ENCODE peak calls at places on chromosomes 1 and 21, in eight cellular contexts. W is naive B cell; B is choroid plexus epithelial cell; S is EL; G is effector CD4-positive, alpha-beta T cell; C is endothelial cell; X is colonic mucosa; L is NCI-H2029. E is an unnamed sample.
A peak's percentile ranks its signal among the peaks of the same experiment; 100 is the strongest.

GRCh38 chr21:14942801-14943490 is 121.9 kb downstream of the NRIP1 start:
- DNase-seq in W (no peak), B (peak; percentile 89), S (no peak), G (no peak), C (no peak), X (no peak), L (no peak), E (no peak)

GRCh38 chr1:94265011-94265422 is 27.6 kb upstream of the ARHGAP29 start:
- DNase-seq in W (no peak), B (no peak), S (peak; percentile 70), G (no peak), C (no peak), X (no peak), L (no peak), E (no peak)

GRCh38 chr1:168470821-168471473 is 72.8 kb downstream of the XCL2 start:
- DNase-seq in W (no peak), B (peak; percentile 68), S (peak; percentile 94), G (no peak), C (no peak), X (no peak), L (no peak), E (no peak)

GRCh38 chr1:226660410-226661182 is 78.5 kb downstream of the ITPKB start:
- DNase-seq in W (no peak), B (peak; percentile 35), S (no peak), G (no peak), C (peak; percentile 66), X (no peak), L (no peak), E (no peak)

GRCh38 chr21:36974851-36975192 is 8.4 kb upstream of the HLCS start:
- DNase-seq in W (no peak), B (no peak), S (no peak), G (no peak), C (no peak), X (no peak), L (no peak), E (no peak)

GRCh38 chr1:8818325-8818775 is 910 bp upstream of the RERE start:
- DNase-seq in W (no peak), B (peak; percentile 88), S (peak; percentile 75), G (no peak), C (no peak), X (peak; percentile 59), L (peak; percentile 41), E (no peak)

GRCh38 chr1:228873714-228874113 is 138.4 kb downstream of the RHOU start:
- DNase-seq in W (no peak), B (no peak), S (peak; percentile 18), G (no peak), C (no peak), X (peak; percentile 4), L (no peak), E (no peak)

GRCh38 chr21:31905444-31906400 is 32.9 kb downstream of the HUNK start:
- DNase-seq in W (no peak), B (no peak), S (no peak), G (no peak), C (no peak), X (no peak), L (no peak), E (no peak)

GRCh38 chr21:41933259-41934079 is 20.3 kb downstream of the C2CD2 start:
- DNase-seq in W (no peak), B (peak; percentile 77), S (peak; percentile 50), G (no peak), C (no peak), X (no peak), L (no peak), E (no peak)

GRCh38 chr1:24149854-24150227 is 6.9 kb upstream of the IL22RA1 start:
- DNase-seq in W (no peak), B (peak; percentile 51), S (peak; percentile 78), G (no peak), C (no peak), X (peak; percentile 82), L (no peak), E (no peak)

GRCh38 chr1:32920833-32921232 is 19.6 kb upstream of the TMEM54 start:
- DNase-seq in W (no peak), B (no peak), S (peak; percentile 26), G (no peak), C (no peak), X (no peak), L (no peak), E (no peak)

GRCh38 chr1:11475718-11476117 is 3.2 kb upstream of the DISP3 start:
- DNase-seq in W (no peak), B (no peak), S (no peak), G (no peak), C (no peak), X (no peak), L (no peak), E (no peak)

GRCh38 chr1:110645962-110646735 is 28.6 kb downstream of the KCNA3 start:
- DNase-seq in W (no peak), B (peak; percentile 10), S (peak; percentile 56), G (no peak), C (no peak), X (no peak), L (no peak), E (no peak)

GRCh38 chr1:109466100-109466439 is 276 bp upstream of the SYPL2 start:
- DNase-seq in W (no peak), B (no peak), S (no peak), G (no peak), C (no peak), X (no peak), L (no peak), E (no peak)

GRCh38 chr21:36211660-36212512 is 55.3 kb downstream of the DOP1B start:
- DNase-seq in W (no peak), B (peak; percentile 78), S (peak; percentile 88), G (no peak), C (no peak), X (no peak), L (no peak), E (no peak)